ENCODE peak calls at places on chromosomes 5 and 9, in ten cellular contexts. G is substantia nigra; Z is NCI-H2081; S is stimulated activated CD4-positive, alpha-beta T cell treated with anti-CD3 and anti-CD28 coated beads, Interleukin-4, amount 100 ng/mL, for 4 hours; X is endothelial cell; U is GM20000; J is AG04450; H is AG08396; O is AG09309; N is stimulated activated CD8-positive, alpha-beta memory T cell treated with anti-CD3 and anti-CD28 coated beads, Interleukin-7, amount 100 ng/mL, for 24 hours. D is an unnamed sample.

GRCh38 chr5:125700380-125700856 is 722.8 kb upstream of the GRAMD2B start:
- DNase-seq in G (no peak), Z (peak), S (no peak), X (no peak), U (no peak), J (no peak), H (no peak), O (no peak), N (no peak), D (no peak)

GRCh38 chr9:96449844-96450612 is at the start of gene HABP4:
- DNase-seq in G (peak), Z (peak), S (peak), X (peak), U (peak), J (peak), H (peak), O (peak), N (peak), D (peak)

GRCh38 chr5:11273180-11273882 is 512.3 kb upstream of the DAP start:
- DNase-seq in G (no peak), Z (no peak), S (no peak), X (no peak), U (no peak), J (no peak), H (no peak), O (no peak), N (no peak), D (no peak)

GRCh38 chr9:95085036-95085770 is 232.3 kb downstream of the FANCC start:
- DNase-seq in G (no peak), Z (no peak), S (no peak), X (no peak), U (no peak), J (no peak), H (no peak), O (no peak), N (no peak), D (no peak)

GRCh38 chr5:53001541-53001940 is 12.4 kb downstream of the ITGA2 start:
- DNase-seq in G (no peak), Z (no peak), S (no peak), X (no peak), U (no peak), J (no peak), H (no peak), O (no peak), N (no peak), D (no peak)

GRCh38 chr5:54517174-54517511 is 416 bp upstream of the SNX18 start:
- DNase-seq in G (no peak), Z (no peak), S (no peak), X (no peak), U (no peak), J (no peak), H (no peak), O (no peak), N (no peak), D (no peak)

GRCh38 chr9:19410195-19410503 is 1.3 kb downstream of the ACER2 start:
- DNase-seq in G (no peak), Z (no peak), S (no peak), X (no peak), U (no peak), J (no peak), H (no peak), O (no peak), N (no peak), D (no peak)

GRCh38 chr5:40483316-40483715 is 196.4 kb upstream of the PTGER4 start:
- DNase-seq in G (no peak), Z (no peak), S (no peak), X (no peak), U (no peak), J (no peak), H (no peak), O (no peak), N (no peak), D (no peak)

GRCh38 chr5:127898551-127899213 is 184.9 kb upstream of the SLC12A2 start:
- DNase-seq in G (no peak), Z (no peak), S (no peak), X (no peak), U (no peak), J (no peak), H (no peak), O (no peak), N (no peak), D (no peak)

GRCh38 chr5:142324377-142324870 is 397 bp downstream of the SPRY4 start:
- DNase-seq in G (no peak), Z (no peak), S (no peak), X (no peak), U (peak), J (no peak), H (peak), O (no peak), N (no peak), D (peak)

D was measured in suprapubic skin.